ENCODE peak calls at places on chromosomes 7 and 10, in four cellular contexts. L is renal cortical epithelial cell; R is kidney glomerular epithelial cell; W is stimulated activated naive CD4-positive, alpha-beta T cell. T is an unnamed sample.

GRCh38 chr10:68543004-68543918 is 15.9 kb upstream of the SLC25A16 start:
- DNase-seq in L (peak), R (peak), W (no peak), T (peak)

GRCh38 chr7:107461938-107462533 is 7.8 kb upstream of the GPR22 start:
- DNase-seq in L (no peak), R (no peak), W (no peak), T (no peak)

GRCh38 chr7:83178066-83178465 is 15.4 kb upstream of the PCLO start:
- DNase-seq in L (no peak), R (no peak), W (no peak), T (peak)

GRCh38 chr7:29926761-29927160 is 62.8 kb downstream of the SCRN1 start:
- DNase-seq in L (no peak), R (no peak), W (no peak), T (no peak)

GRCh38 chr7:94907420-94908203 is at the start of gene PPP1R9A:
- DNase-seq in L (peak), R (peak), W (no peak), T (no peak)

GRCh38 chr7:38316733-38317360 is 43.4 kb upstream of the TARP start:
- DNase-seq in L (no peak), R (no peak), W (no peak), T (no peak)

GRCh38 chr7:150341263-150342118 is at the start of gene RARRES2:
- DNase-seq in L (no peak), R (no peak), W (no peak), T (peak)

GRCh38 chr7:604038-604883 is 84.6 kb upstream of the PDGFA start:
- DNase-seq in L (no peak), R (no peak), W (peak), T (no peak)

GRCh38 chr10:43420369-43421200 is 11.6 kb upstream of the HNRNPF start:
- DNase-seq in L (peak), R (peak), W (peak), T (peak)

GRCh38 chr10:104582604-104582951 is 58.5 kb upstream of the SORCS3 start:
- DNase-seq in L (peak), R (no peak), W (no peak), T (no peak)

GRCh38 chr7:2978403-2978802 is 65.3 kb downstream of the CARD11 start:
- DNase-seq in L (peak), R (peak), W (peak), T (no peak)